ENCODE peak calls at places on chromosomes 2 and 18, in seven cellular contexts. S is IMR-90, V is mesendoderm, K is neuronal stem cell, C is H1, H is mesenchymal stem cell, U is trophoblast cell. O is an unnamed sample.
A peak's percentile ranks its signal among the peaks of the same experiment; 100 is the strongest.

GRCh38 chr18:79069792-79070151 is 578 bp downstream of the ATP9B start:
- DNase-seq in U (no peak), S (no peak), V (no peak), H (no peak), C (no peak), K (no peak), O (no peak)

GRCh38 chr18:10210077-10210476 is 244.4 kb upstream of the APCDD1 start:
- DNase-seq in V (no peak), C (no peak), S (no peak), K (peak; percentile 46), H (no peak), U (no peak), O (no peak)

GRCh38 chr18:36572135-36572856 is 256.5 kb downstream of the TPGS2 start:
- DNase-seq in V (peak; percentile 49), S (peak; percentile 49), H (peak; percentile 45), C (no peak), K (peak; percentile 46), U (peak; percentile 17), O (peak; percentile 45)

GRCh38 chr18:9673296-9674251 is 34.5 kb upstream of the RAB31 start:
- DNase-seq in U (peak; percentile 87), V (peak; percentile 87), S (peak; percentile 58), H (peak; percentile 70), C (no peak), K (no peak), O (peak; percentile 57)

GRCh38 chr2:130825231-130825971 is 11.3 kb upstream of the ARHGEF4 start:
- DNase-seq in S (no peak), K (no peak), C (peak; percentile 40), H (no peak), V (no peak), U (no peak), O (no peak)

GRCh38 chr18:72652990-72653593 is 109.0 kb upstream of the CBLN2 start:
- DNase-seq in C (peak; percentile 77), U (no peak), V (peak; percentile 83), K (peak; percentile 50), H (peak; percentile 10), S (no peak), O (peak; percentile 71)

GRCh38 chr2:137117385-137117784 is 352.0 kb downstream of the THSD7B start:
- DNase-seq in K (no peak), V (no peak), U (no peak), H (no peak), C (no peak), S (no peak), O (no peak)

GRCh38 chr2:180006236-180006635 is 861 bp downstream of the CWC22 start:
- DNase-seq in S (no peak), H (no peak), V (peak; percentile 2), U (no peak), K (no peak), C (no peak), O (no peak)

GRCh38 chr2:23321767-23322166 is 63.2 kb upstream of the KLHL29 start:
- DNase-seq in S (no peak), U (no peak), V (no peak), K (no peak), H (no peak), C (no peak), O (no peak)

GRCh38 chr2:204108301-204108700 is 171.7 kb downstream of the ICOS start:
- DNase-seq in S (no peak), C (no peak), U (peak; percentile 24), H (peak; percentile 41), K (peak; percentile 61), V (peak; percentile 72), O (peak; percentile 51)

GRCh38 chr2:24076849-24077534 is 866 bp upstream of the SF3B6 start:
- DNase-seq in U (peak; percentile 11), K (no peak), C (no peak), H (no peak), S (no peak), V (peak; percentile 36), O (no peak)

GRCh38 chr2:86615596-86615995 is 8.1 kb downstream of the RNF103 start:
- DNase-seq in S (no peak), H (no peak), U (no peak), K (no peak), C (no peak), V (no peak), O (no peak)

GRCh38 chr18:48735856-48736255 is 197.0 kb downstream of the CTIF start:
- DNase-seq in U (no peak), V (no peak), C (no peak), K (no peak), S (no peak), H (no peak), O (no peak)
- H3K18ac ChIP-seq in U (no peak overlapping the region), V (no peak overlapping the region), C (no peak overlapping the region), K (peak overlapping the region; percentile 39), S (no peak overlapping the region), H (no peak overlapping the region), O (no peak overlapping the region)

GRCh38 chr2:65488527-65488926 is 56.1 kb upstream of the SPRED2 start:
- DNase-seq in V (no peak), S (no peak), K (no peak), H (no peak), C (no peak), U (no peak), O (no peak)

GRCh38 chr2:65490222-65490621 is 57.8 kb upstream of the SPRED2 start:
- DNase-seq in C (no peak), S (no peak), V (no peak), H (no peak), K (no peak), U (no peak), O (no peak)

GRCh38 chr2:65487404-65487803 is 55.0 kb upstream of the SPRED2 start:
- DNase-seq in V (no peak), C (no peak), K (no peak), S (no peak), U (no peak), H (no peak), O (no peak)

GRCh38 chr2:65491381-65491903 is 59.0 kb upstream of the SPRED2 start:
- DNase-seq in K (no peak), V (no peak), U (no peak), C (no peak), S (no peak), H (no peak), O (no peak)

DNA sequence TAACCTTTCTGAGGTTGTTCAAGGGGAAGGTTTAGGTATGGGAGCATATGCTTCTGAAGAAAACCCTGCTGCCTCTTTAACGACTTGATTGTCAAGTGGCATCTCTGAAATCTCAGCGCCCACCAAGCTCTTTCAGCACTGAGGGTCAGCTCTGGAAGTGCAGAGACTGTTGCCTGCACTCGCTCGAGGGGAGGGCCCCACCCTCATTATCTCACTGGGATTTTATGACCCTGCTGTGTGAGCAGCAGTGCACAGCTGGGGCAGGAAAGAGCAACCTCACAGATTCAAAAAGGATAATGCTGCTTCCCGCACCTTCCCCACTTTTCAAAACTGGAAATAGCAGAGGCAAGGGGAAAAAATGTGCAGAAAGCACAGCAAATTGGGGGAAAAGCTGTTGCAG is 56.9 kb upstream of the SPRED2 start:
- DNase-seq in K (no peak), V (no peak), S (no peak), C (no peak), U (no peak), H (no peak), O (no peak)
- H3K23ac ChIP-seq in K (no peak overlapping the region), V (no peak overlapping the region), S (no peak overlapping the region), C (no peak overlapping the region), U (no peak overlapping the region), H (no peak overlapping the region), O (no peak overlapping the region)

GRCh38 chr2:12035029-12035720 is 288.7 kb downstream of the LPIN1 start:
- DNase-seq in K (no peak), U (no peak), H (no peak), C (no peak), V (no peak), S (no peak), O (no peak)
- H4K8ac ChIP-seq in K (no peak overlapping the region), U (no peak overlapping the region), H (no peak overlapping the region), C (no peak overlapping the region), V (no peak overlapping the region), S (no peak overlapping the region), O (no peak overlapping the region)

GRCh38 chr2:64750001-64750816 is 96.5 kb upstream of the SERTAD2 start:
- DNase-seq in V (peak; percentile 38), K (no peak), S (peak; percentile 33), U (peak; percentile 23), C (peak; percentile 52), H (peak; percentile 62), O (peak; percentile 41)
- H3K18ac ChIP-seq in V (peak overlapping the region; percentile 33), K (peak overlapping the region; percentile 89), S (peak overlapping the region; percentile 86), U (no peak overlapping the region), C (peak overlapping the region; percentile 80), H (peak overlapping the region; percentile 96), O (peak overlapping the region; percentile 16)

GRCh38 chr18:75265255-75265654 is 54.7 kb downstream of the TSHZ1 start:
- DNase-seq in H (no peak), K (no peak), C (no peak), V (no peak), U (no peak), S (peak; percentile 11), O (no peak)
- H3K23ac ChIP-seq in H (no peak overlapping the region), K (no peak overlapping the region), C (no peak overlapping the region), V (no peak overlapping the region), U (no peak overlapping the region), S (no peak overlapping the region), O (no peak overlapping the region)

O was measured in H9.